ENCODE peak calls at places on chromosomes 1 and 21, in ten cellular contexts. F is brain microvascular endothelial cell; O is Peyer's patch; C is fibroblast of pulmonary artery; D is endodermal cell; U is lung; V is CD8-positive, alpha-beta T cell; B is natural killer cell; Y is lower leg skin; H is fibroblast of lung. X is an unnamed sample.

GRCh38 chr1:11826946-11827345 is 20.6 kb downstream of the NPPA start:
- DNase-seq in B (no peak), H (no peak), O (no peak), C (no peak), Y (no peak), F (no peak), V (no peak), D (no peak), U (no peak), X (no peak)

GRCh38 chr1:227900571-227901051 is 47.1 kb downstream of the WNT9A start:
- DNase-seq in C (no peak), Y (no peak), O (peak; percentile 38), U (no peak), H (no peak), D (peak; percentile 29), F (no peak), V (no peak), B (no peak), X (no peak)

GRCh38 chr1:107141491-107142369 is 891 bp downstream of the NTNG1 start:
- DNase-seq in B (no peak), Y (no peak), V (no peak), H (peak; percentile 87), C (peak; percentile 66), F (peak; percentile 14), U (no peak), O (peak; percentile 40), D (peak; percentile 70), X (no peak)

GRCh38 chr21:25421327-25422028 is 185.8 kb downstream of the MRPL39 start:
- DNase-seq in V (peak; percentile 13), B (no peak), Y (no peak), H (peak; percentile 76), O (no peak), F (peak; percentile 53), D (peak; percentile 71), U (no peak), C (peak; percentile 44), X (no peak)

GRCh38 chr1:62417351-62417999 is 19.4 kb upstream of the USP1 start:
- DNase-seq in O (no peak), C (no peak), D (no peak), H (peak; percentile 43), U (no peak), V (no peak), Y (no peak), F (no peak), B (no peak), X (no peak)

GRCh38 chr1:110393691-110394564 is 3.1 kb upstream of the SLC16A4 start:
- DNase-seq in B (no peak), F (peak; percentile 79), U (no peak), C (peak; percentile 73), D (no peak), Y (no peak), V (no peak), O (no peak), H (peak; percentile 82), X (no peak)

GRCh38 chr1:30033276-30034104 is 689.9 kb downstream of the MATN1 start:
- DNase-seq in D (peak; percentile 33), O (no peak), V (no peak), B (no peak), H (no peak), U (peak; percentile 24), C (no peak), Y (no peak), F (no peak), X (no peak)

GRCh38 chr1:214463596-214463995 is 87.8 kb downstream of the PTPN14 start:
- DNase-seq in V (no peak), C (no peak), U (no peak), O (no peak), F (no peak), Y (no peak), B (no peak), H (no peak), D (no peak), X (no peak)

GRCh38 chr1:165898837-165899236 is 71.4 kb downstream of the UCK2 start:
- DNase-seq in F (peak; percentile 97), D (peak; percentile 35), U (peak; percentile 51), H (peak; percentile 96), V (no peak), C (peak; percentile 96), Y (no peak), B (no peak), O (no peak), X (no peak)

GRCh38 chr1:219422811-219423598 is 189.9 kb downstream of the ZC3H11B start:
- DNase-seq in F (peak; percentile 61), V (no peak), U (no peak), Y (no peak), C (no peak), B (no peak), H (peak; percentile 57), O (no peak), D (no peak), X (no peak)

GRCh38 chr1:44553127-44553758 is 121.0 kb downstream of the TMEM53 start:
- DNase-seq in Y (no peak), F (no peak), C (no peak), D (no peak), H (no peak), V (no peak), U (no peak), O (no peak), B (no peak), X (no peak)

GRCh38 chr1:16614361-16615252 is 1.2 kb upstream of the NBPF1 start:
- DNase-seq in C (no peak), O (peak; percentile 50), V (no peak), U (peak; percentile 38), B (no peak), H (no peak), Y (no peak), D (peak; percentile 64), F (no peak), X (peak; percentile 33)

GRCh38 chr1:183200451-183200850 is 14.4 kb downstream of the LAMC2 start:
- DNase-seq in V (no peak), H (no peak), C (no peak), D (no peak), U (no peak), F (no peak), B (no peak), Y (no peak), O (no peak), X (no peak)

GRCh38 chr21:35239811-35240219 is 190.7 kb upstream of the RUNX1 start:
- DNase-seq in O (no peak), D (no peak), U (no peak), Y (no peak), C (no peak), V (no peak), B (no peak), H (no peak), F (no peak), X (no peak)

GRCh38 chr1:99266731-99267130 is 2.4 kb downstream of the PLPPR4 start:
- DNase-seq in B (no peak), D (no peak), F (peak; percentile 52), C (peak; percentile 40), H (peak; percentile 89), V (no peak), O (no peak), U (no peak), Y (no peak), X (no peak)

GRCh38 chr1:177505905-177506590 is 335.3 kb downstream of the BRINP2 start:
- DNase-seq in Y (no peak), U (no peak), V (no peak), O (no peak), D (no peak), B (no peak), H (peak; percentile 19), C (peak; percentile 7), F (no peak), X (no peak)

GRCh38 chr1:145806408-145806807 is 17.5 kb downstream of the RNF115 start:
- DNase-seq in U (no peak), C (no peak), D (no peak), O (no peak), B (no peak), V (no peak), F (no peak), H (no peak), Y (no peak), X (no peak)

GRCh38 chr21:18387994-18388393 is 15.6 kb downstream of the TMPRSS15 start:
- DNase-seq in O (no peak), V (no peak), B (no peak), C (no peak), Y (no peak), F (no peak), D (no peak), U (no peak), H (no peak), X (no peak)

GRCh38 chr1:3428899-3429298 is 25.6 kb upstream of the ARHGEF16 start:
- DNase-seq in C (no peak), O (no peak), B (no peak), F (no peak), Y (no peak), U (no peak), H (no peak), D (no peak), V (no peak), X (no peak)

GRCh38 chr1:79259390-79260336 is 253.1 kb upstream of the ADGRL4 start:
- DNase-seq in B (no peak), O (no peak), C (peak; percentile 71), U (no peak), D (no peak), H (peak; percentile 72), V (no peak), F (no peak), Y (no peak), X (no peak)
- TF ChIP-seq CTCF in B (no peak), O (no peak), C (peak; percentile 76), U (no peak), D (peak; percentile 86), H (peak; percentile 47), V (no peak), F (peak; percentile 40), Y (no peak), X (no peak)

GRCh38 chr21:45507523-45507875 is 34.7 kb downstream of the SLC19A1 start:
- DNase-seq in V (no peak), Y (no peak), B (no peak), D (no peak), H (no peak), O (peak; percentile 29), U (no peak), F (no peak), C (no peak), X (no peak)
- TF ChIP-seq CTCF in V (no peak), Y (no peak), B (no peak), D (no peak), H (no peak), O (no peak), U (no peak), F (no peak), C (no peak), X (no peak)

DNA sequence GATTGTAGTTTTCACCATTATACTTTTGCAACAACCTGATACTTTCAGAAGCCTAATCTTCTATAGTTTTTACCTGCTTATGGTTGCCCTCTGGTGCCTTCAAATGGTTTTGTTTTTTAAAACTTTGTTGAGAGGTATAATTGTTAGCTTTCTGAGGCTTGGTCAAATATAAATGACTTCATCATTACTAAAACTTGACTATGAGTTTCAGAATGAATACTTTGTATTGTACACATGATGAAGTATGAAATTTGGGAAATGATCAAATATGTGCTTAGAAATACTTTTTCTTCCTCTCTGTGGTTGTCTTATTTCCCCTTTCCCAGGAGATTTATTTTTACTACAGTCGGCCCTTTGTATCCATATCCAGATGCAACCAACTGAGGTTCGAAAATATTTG is 151.8 kb upstream of the B3GALT2 start:
- DNase-seq in O (no peak), D (no peak), B (no peak), V (no peak), U (no peak), C (no peak), H (peak; percentile 26), Y (no peak), F (peak; percentile 8), X (no peak)
- TF ChIP-seq CTCF in O (peak; percentile 37), D (peak; percentile 53), B (no peak), V (no peak), U (no peak), C (peak; percentile 22), H (no peak), Y (no peak), F (no peak), X (no peak)

GRCh38 chr1:119827010-119827409 is 15.8 kb upstream of the REG4 start:
- DNase-seq in F (no peak), H (no peak), V (no peak), D (no peak), C (no peak), U (peak; percentile 11), O (no peak), Y (no peak), B (no peak), X (no peak)
- TF ChIP-seq CTCF in F (peak; percentile 61), H (no peak), V (no peak), D (peak; percentile 78), C (peak; percentile 49), U (no peak), O (peak; percentile 21), Y (no peak), B (peak; percentile 29), X (no peak)

X was measured in omental fat pad.